ENCODE peak calls at places on chromosome 22, in five cellular contexts. One of them, this sample, is unnamed.

GRCh38 chr22:17638182-17638431 is 450 bp upstream of the BCL2L13 start:
- DNase-seq in nephron progenitor cell: no peak
- DNase-seq in foreskin fibroblast: no peak
- DNase-seq in stomach: no peak
- DNase-seq in fibroblast of lung: no peak
- DNase-seq in this sample: no peak

GRCh38 chr22:22235564-22235963 is 9.0 kb upstream of the VPREB1 start:
- DNase-seq in nephron progenitor cell: peak
- DNase-seq in stomach: no peak
- DNase-seq in foreskin fibroblast: no peak
- DNase-seq in fibroblast of lung: no peak
- DNase-seq in this sample: no peak

GRCh38 chr22:27947461-27947860 is 28.4 kb upstream of the PITPNB start:
- DNase-seq in fibroblast of lung: peak
- DNase-seq in nephron progenitor cell: no peak
- DNase-seq in foreskin fibroblast: no peak
- DNase-seq in stomach: no peak
- DNase-seq in this sample: no peak

GRCh38 chr22:36330655-36331305 is 57.0 kb downstream of the MYH9 start:
- DNase-seq in fibroblast of lung: peak
- DNase-seq in foreskin fibroblast: peak
- DNase-seq in nephron progenitor cell: no peak
- DNase-seq in stomach: no peak
- DNase-seq in this sample: no peak

GRCh38 chr22:35930933-35931332 is 97.7 kb downstream of the RBFOX2 start:
- DNase-seq in foreskin fibroblast: peak
- DNase-seq in fibroblast of lung: peak
- DNase-seq in stomach: no peak
- DNase-seq in nephron progenitor cell: no peak
- DNase-seq in this sample: no peak

GRCh38 chr22:17742528-17742902 is 31.8 kb downstream of the BID start:
- DNase-seq in stomach: peak
- DNase-seq in foreskin fibroblast: peak
- DNase-seq in nephron progenitor cell: peak
- DNase-seq in fibroblast of lung: peak
- DNase-seq in this sample: peak

GRCh38 chr22:36569999-36570398 is 41.0 kb upstream of the EIF3D start:
- DNase-seq in stomach: no peak
- DNase-seq in fibroblast of lung: peak
- DNase-seq in nephron progenitor cell: peak
- DNase-seq in foreskin fibroblast: peak
- DNase-seq in this sample: no peak

GRCh38 chr22:19410941-19411689 is 20.4 kb downstream of the HIRA start:
- DNase-seq in stomach: no peak
- DNase-seq in nephron progenitor cell: no peak
- DNase-seq in foreskin fibroblast: no peak
- DNase-seq in fibroblast of lung: no peak
- DNase-seq in this sample: no peak

GRCh38 chr22:37661160-37661924 is 2.8 kb downstream of the PDXP start:
- DNase-seq in nephron progenitor cell: no peak
- DNase-seq in foreskin fibroblast: peak
- DNase-seq in fibroblast of lung: peak
- DNase-seq in stomach: no peak
- DNase-seq in this sample: no peak

GRCh38 chr22:31347251-31348008 is 1.3 kb upstream of the PATZ1 start:
- DNase-seq in nephron progenitor cell: peak
- DNase-seq in foreskin fibroblast: peak
- DNase-seq in fibroblast of lung: peak
- DNase-seq in stomach: peak
- DNase-seq in this sample: peak

GRCh38 chr22:18109410-18110193 is 1.0 kb upstream of the TUBA8 start:
- DNase-seq in stomach: no peak
- DNase-seq in foreskin fibroblast: no peak
- DNase-seq in nephron progenitor cell: no peak
- DNase-seq in fibroblast of lung: no peak
- DNase-seq in this sample: no peak

DNA sequence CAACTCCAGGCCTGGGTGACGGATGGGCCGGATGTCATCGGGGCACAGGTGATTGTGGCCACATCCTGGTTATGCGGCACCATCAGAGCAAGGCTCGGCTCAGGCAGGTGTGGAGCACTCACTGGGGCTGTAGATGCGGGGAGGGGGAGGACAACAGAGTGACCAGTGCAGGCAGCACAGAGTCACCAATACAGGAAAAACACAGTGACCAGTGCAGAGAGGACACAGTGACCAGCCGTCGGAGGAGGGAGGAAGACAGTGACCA is 209.1 kb downstream of the BRD1 start:
- DNase-seq in nephron progenitor cell: no peak
- DNase-seq in foreskin fibroblast: no peak
- DNase-seq in stomach: no peak
- DNase-seq in fibroblast of lung: no peak
- DNase-seq in this sample: no peak
- TF ChIP-seq CTCF in nephron progenitor cell: no peak
- TF ChIP-seq CTCF in foreskin fibroblast: no peak
- TF ChIP-seq CTCF in stomach: no peak
- TF ChIP-seq CTCF in fibroblast of lung: no peak
- TF ChIP-seq CTCF in this sample: no peak

GRCh38 chr22:50695421-50696250 is 23.0 kb downstream of the SHANK3 start:
- DNase-seq in nephron progenitor cell: no peak
- DNase-seq in stomach: no peak
- DNase-seq in fibroblast of lung: no peak
- DNase-seq in foreskin fibroblast: no peak
- DNase-seq in this sample: no peak

GRCh38 chr22:50696251-50696798 is 23.7 kb downstream of the SHANK3 start:
- DNase-seq in fibroblast of lung: no peak
- DNase-seq in foreskin fibroblast: no peak
- DNase-seq in nephron progenitor cell: no peak
- DNase-seq in stomach: no peak
- DNase-seq in this sample: no peak

GRCh38 chr22:50697667-50698506 is 25.3 kb downstream of the SHANK3 start:
- DNase-seq in nephron progenitor cell: no peak
- DNase-seq in fibroblast of lung: no peak
- DNase-seq in foreskin fibroblast: no peak
- DNase-seq in stomach: no peak
- DNase-seq in this sample: no peak

GRCh38 chr22:50698546-50698945 is 25.9 kb downstream of the SHANK3 start:
- DNase-seq in stomach: no peak
- DNase-seq in fibroblast of lung: no peak
- DNase-seq in nephron progenitor cell: no peak
- DNase-seq in foreskin fibroblast: no peak
- DNase-seq in this sample: no peak

GRCh38 chr22:50696799-50697561 is 24.4 kb downstream of the SHANK3 start:
- DNase-seq in fibroblast of lung: no peak
- DNase-seq in nephron progenitor cell: peak
- DNase-seq in foreskin fibroblast: peak
- DNase-seq in stomach: no peak
- DNase-seq in this sample: no peak
- TF ChIP-seq CTCF in fibroblast of lung: peak
- TF ChIP-seq CTCF in nephron progenitor cell: peak
- TF ChIP-seq CTCF in foreskin fibroblast: peak
- TF ChIP-seq CTCF in stomach: peak
- TF ChIP-seq CTCF in this sample: peak

GRCh38 chr22:25357606-25358420 is 138.4 kb downstream of the CRYBB2 start:
- DNase-seq in foreskin fibroblast: no peak
- DNase-seq in fibroblast of lung: no peak
- DNase-seq in nephron progenitor cell: no peak
- DNase-seq in stomach: no peak
- DNase-seq in this sample: no peak
- TF ChIP-seq CTCF in foreskin fibroblast: no peak
- TF ChIP-seq CTCF in fibroblast of lung: no peak
- TF ChIP-seq CTCF in nephron progenitor cell: no peak
- TF ChIP-seq CTCF in stomach: no peak
- TF ChIP-seq CTCF in this sample: no peak

GRCh38 chr22:41910599-41911291 is 4.1 kb downstream of the SHISA8 start:
- DNase-seq in stomach: peak
- DNase-seq in nephron progenitor cell: peak
- DNase-seq in fibroblast of lung: peak
- DNase-seq in foreskin fibroblast: peak
- DNase-seq in this sample: no peak
- TF ChIP-seq CTCF in stomach: no peak
- TF ChIP-seq CTCF in nephron progenitor cell: no peak
- TF ChIP-seq CTCF in fibroblast of lung: no peak
- TF ChIP-seq CTCF in foreskin fibroblast: no peak
- TF ChIP-seq CTCF in this sample: no peak

GRCh38 chr22:23259916-23260644 is 79.8 kb downstream of the BCR start:
- DNase-seq in stomach: no peak
- DNase-seq in foreskin fibroblast: no peak
- DNase-seq in fibroblast of lung: no peak
- DNase-seq in nephron progenitor cell: no peak
- DNase-seq in this sample: no peak
- TF ChIP-seq CTCF in stomach: no peak
- TF ChIP-seq CTCF in foreskin fibroblast: no peak
- TF ChIP-seq CTCF in fibroblast of lung: no peak
- TF ChIP-seq CTCF in nephron progenitor cell: no peak
- TF ChIP-seq CTCF in this sample: no peak

DNA sequence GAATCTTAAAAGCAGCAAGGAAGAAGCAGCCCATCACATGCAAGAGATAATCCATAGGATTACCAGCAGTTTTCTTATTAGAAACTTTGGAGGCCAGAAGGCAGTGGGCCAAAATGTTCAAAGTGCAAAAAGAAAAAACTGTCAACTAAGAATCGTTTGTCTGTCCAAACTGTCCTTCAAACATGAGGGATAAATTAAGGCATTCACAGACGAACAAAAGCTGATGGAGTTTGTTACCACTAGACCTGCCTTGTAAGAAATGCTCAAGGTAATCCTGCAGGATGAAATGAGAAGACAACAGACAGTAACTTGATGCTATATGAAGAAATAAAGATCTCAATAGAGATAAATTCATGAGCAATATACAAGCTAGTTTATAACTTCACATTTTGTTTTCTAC is 150.4 kb downstream of the WNT7B start:
- DNase-seq in fibroblast of lung: no peak
- DNase-seq in stomach: no peak
- DNase-seq in foreskin fibroblast: no peak
- DNase-seq in nephron progenitor cell: no peak
- DNase-seq in this sample: no peak
- TF ChIP-seq CTCF in fibroblast of lung: no peak
- TF ChIP-seq CTCF in stomach: no peak
- TF ChIP-seq CTCF in foreskin fibroblast: no peak
- TF ChIP-seq CTCF in nephron progenitor cell: no peak
- TF ChIP-seq CTCF in this sample: no peak